ENCODE peak calls at places on chromosomes 13 and 19, in seven cellular contexts. W is BE2C, I is colonic mucosa, M is activated B cell treated with CpG ODN at 0.5 μM for 24 hours, B is choroid plexus epithelial cell, X is WTC11, K is tibial nerve. J is an unnamed sample.

GRCh38 chr13:32811297-32811800 is 204.9 kb upstream of the KL start:
- DNase-seq in W (no peak), I (peak; percentile 31), M (no peak), B (peak; percentile 52), X (no peak), K (no peak), J (no peak)

GRCh38 chr13:43792456-43792855 is 5.7 kb upstream of the ENOX1 start:
- DNase-seq in W (no peak), I (no peak), M (no peak), B (peak; percentile 33), X (no peak), K (no peak), J (no peak)

GRCh38 chr13:93965587-93965986 is 513.9 kb downstream of the DCT start:
- DNase-seq in W (no peak), I (no peak), M (no peak), B (no peak), X (no peak), K (no peak), J (no peak)

GRCh38 chr19:6551607-6552450 is 21.0 kb downstream of the TNFSF9 start:
- DNase-seq in W (peak; percentile 46), I (no peak), M (peak; percentile 35), B (no peak), X (peak; percentile 82), K (no peak), J (no peak)

GRCh38 chr13:19586904-19587634 is 25.7 kb upstream of the TPTE2 start:
- DNase-seq in W (peak; percentile 32), I (peak; percentile 27), M (peak; percentile 38), B (peak; percentile 52), X (no peak), K (no peak), J (no peak)

GRCh38 chr19:10981496-10981895 is 20.7 kb downstream of the SMARCA4 start:
- DNase-seq in W (no peak), I (no peak), M (no peak), B (peak; percentile 59), X (no peak), K (no peak), J (no peak)

GRCh38 chr13:39699274-39699673 is 43.8 kb downstream of the COG6 start:
- DNase-seq in W (no peak), I (no peak), M (no peak), B (peak; percentile 10), X (no peak), K (no peak), J (no peak)

GRCh38 chr13:35548790-35549189 is 72.3 kb upstream of the MAB21L1 start:
- DNase-seq in W (no peak), I (no peak), M (no peak), B (no peak), X (no peak), K (no peak), J (no peak)

GRCh38 chr19:16185123-16185924 is at the start of gene FAM32A:
- DNase-seq in W (peak; percentile 98), I (peak; percentile 99), M (peak; percentile 94), B (peak; percentile 99), X (peak; percentile 97), K (peak; percentile 99), J (peak; percentile 100)

GRCh38 chr19:55345818-55346724 is 6.4 kb downstream of the KMT5C start:
- DNase-seq in W (peak; percentile 60), I (peak; percentile 82), M (no peak), B (no peak), X (no peak), K (no peak), J (no peak)

GRCh38 chr13:29676535-29676934 is 81.0 kb upstream of the SLC7A1 start:
- DNase-seq in W (no peak), I (no peak), M (no peak), B (no peak), X (no peak), K (no peak), J (no peak)

GRCh38 chr19:13765395-13766094 is 1.2 kb downstream of the MRI1 start:
- DNase-seq in W (no peak), I (no peak), M (no peak), B (no peak), X (no peak), K (no peak), J (no peak)

GRCh38 chr13:39414339-39414738 is 188.7 kb downstream of the LHFPL6 start:
- DNase-seq in W (no peak), I (no peak), M (no peak), B (no peak), X (no peak), K (no peak), J (no peak)

GRCh38 chr19:18672606-18673337 is 10.7 kb upstream of the CRTC1 start:
- DNase-seq in W (no peak), I (no peak), M (no peak), B (peak; percentile 49), X (no peak), K (no peak), J (no peak)

GRCh38 chr13:52010890-52011689 is at the start of gene ATP7B:
- DNase-seq in W (peak; percentile 28), I (peak; percentile 41), M (no peak), B (no peak), X (peak; percentile 62), K (no peak), J (no peak)

GRCh38 chr19:5090780-5091575 is 122.1 kb downstream of the KDM4B start:
- DNase-seq in W (peak; percentile 94), I (no peak), M (no peak), B (peak; percentile 44), X (no peak), K (no peak), J (peak; percentile 64)

GRCh38 chr19:10384580-10384979 is 4.2 kb upstream of the TYK2 start:
- DNase-seq in W (no peak), I (no peak), M (no peak), B (no peak), X (no peak), K (no peak), J (no peak)

GRCh38 chr19:41758846-41759245 is 3.5 kb downstream of the CEACAM6 start:
- DNase-seq in W (no peak), I (no peak), M (no peak), B (no peak), X (no peak), K (no peak), J (no peak)

GRCh38 chr19:37905936-37906867 is at the start of gene WDR87:
- DNase-seq in W (no peak), I (peak; percentile 46), M (no peak), B (peak; percentile 37), X (peak; percentile 89), K (no peak), J (peak; percentile 75)

GRCh38 chr19:36775768-36776167 is 3.2 kb upstream of the ZNF850 start:
- DNase-seq in W (no peak), I (no peak), M (no peak), B (peak; percentile 44), X (peak; percentile 67), K (no peak), J (no peak)

GRCh38 chr19:47013041-47013517 is 6.6 kb upstream of the NPAS1 start:
- DNase-seq in W (peak; percentile 83), I (peak; percentile 85), M (peak; percentile 69), B (peak; percentile 64), X (peak; percentile 91), K (peak; percentile 68), J (no peak)

GRCh38 chr13:98453254-98453843 is 123.6 kb downstream of the STK24 start:
- DNase-seq in W (no peak), I (no peak), M (no peak), B (no peak), X (no peak), K (no peak), J (no peak)

GRCh38 chr19:52351512-52351911 is 15.5 kb downstream of the ZNF610 start:
- DNase-seq in W (no peak), I (no peak), M (no peak), B (no peak), X (peak; percentile 80), K (no peak), J (no peak)
- TF ChIP-seq CTCF in W (no peak), I (no peak), M (no peak), B (peak; percentile 20), X (peak; percentile 37), K (no peak), J (peak; percentile 25)

GRCh38 chr13:74883834-74884233 is 598.1 kb downstream of the TBC1D4 start:
- DNase-seq in W (no peak), I (no peak), M (no peak), B (peak; percentile 72), X (no peak), K (no peak), J (no peak)
- TF ChIP-seq CTCF in W (peak; percentile 26), I (no peak), M (no peak), B (peak; percentile 54), X (no peak), K (no peak), J (peak; percentile 14)

DNA sequence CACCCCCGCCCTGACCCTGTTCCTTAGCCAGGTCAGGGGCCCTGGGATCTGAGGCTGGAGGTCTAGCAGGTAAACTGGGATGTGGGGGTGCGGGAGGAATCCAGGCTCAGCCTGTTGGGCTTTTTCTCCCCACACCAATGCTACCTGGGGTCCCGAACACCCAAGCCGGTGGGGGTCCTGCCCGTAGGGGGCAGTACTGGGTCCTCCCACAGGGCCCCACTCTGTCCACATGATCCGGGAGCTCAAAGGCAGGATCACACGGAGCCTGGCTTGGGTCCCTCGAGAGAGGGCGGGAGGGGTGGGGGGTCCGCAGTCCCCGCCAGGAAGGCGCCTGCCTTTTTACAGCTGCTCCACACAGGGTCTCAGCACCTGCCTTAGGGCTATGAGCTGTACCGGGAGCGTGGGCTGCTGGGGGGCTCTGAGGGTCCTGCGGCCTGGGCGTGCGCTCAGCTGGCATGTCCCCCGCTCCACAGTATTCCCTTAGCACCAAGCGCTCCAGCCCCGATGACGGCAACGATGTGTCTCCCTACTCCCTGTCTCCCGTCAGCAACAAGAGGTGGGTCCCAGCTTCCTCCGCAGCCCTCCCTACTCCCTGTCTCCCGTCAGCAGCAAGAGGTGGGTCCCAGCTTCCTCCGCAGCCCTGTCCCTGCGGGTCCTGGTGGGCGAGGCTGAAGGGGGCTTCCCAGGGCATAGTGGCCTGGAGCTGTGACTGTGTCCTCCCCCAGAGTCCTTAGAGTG is 12.3 kb upstream of the TEKTIP1 start:
- DNase-seq in W (no peak), I (no peak), M (no peak), B (no peak), X (no peak), K (no peak), J (no peak)
- TF ChIP-seq CTCF in W (peak; percentile 30), I (no peak), M (no peak), B (peak; percentile 21), X (peak; percentile 26), K (no peak), J (no peak)

GRCh38 chr13:71672527-71672926 is 194.5 kb downstream of the DACH1 start:
- DNase-seq in W (no peak), I (no peak), M (no peak), B (peak; percentile 61), X (no peak), K (no peak), J (no peak)

GRCh38 chr13:71677114-71677513 is 189.9 kb downstream of the DACH1 start:
- DNase-seq in W (no peak), I (no peak), M (no peak), B (no peak), X (no peak), K (no peak), J (no peak)

DNA sequence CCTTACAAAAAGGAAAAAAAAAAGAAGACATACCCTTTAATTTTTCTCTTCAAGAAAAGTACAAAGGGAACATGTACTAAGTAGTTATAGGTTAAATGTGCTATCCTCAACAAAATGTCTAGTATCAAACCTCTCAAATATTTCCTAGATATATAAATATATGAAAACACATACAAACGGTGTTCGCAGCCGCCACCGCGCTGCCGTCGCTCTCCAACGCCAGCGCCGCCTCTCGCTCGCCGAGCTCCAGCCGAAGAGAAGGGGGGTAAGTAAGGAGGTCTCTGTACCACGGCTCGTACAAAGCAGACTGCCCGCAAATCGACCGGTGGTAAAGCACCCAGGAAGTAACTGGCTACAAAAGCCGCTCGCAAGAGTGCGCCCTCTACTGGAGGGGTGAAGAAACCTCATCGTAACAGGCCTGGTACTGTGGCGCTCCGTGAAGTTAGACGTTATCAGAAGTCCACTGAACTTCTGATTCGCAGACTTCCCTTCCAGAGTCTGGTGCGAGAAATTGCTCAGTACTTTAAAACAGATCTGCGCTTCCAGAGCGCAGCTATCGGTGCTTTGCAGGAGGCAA is 192.1 kb downstream of the DACH1 start:
- DNase-seq in W (no peak), I (no peak), M (no peak), B (no peak), X (peak; percentile 36), K (no peak), J (no peak)
- TF ChIP-seq CTCF in W (peak; percentile 37), I (no peak), M (no peak), B (peak; percentile 7), X (peak; percentile 81), K (no peak), J (peak; percentile 17)